ENCODE peak calls at places on chromosomes 2 and 18, in seven cellular contexts. D is cardiac muscle cell, Y is pancreas, C is body of pancreas, U is thoracic aorta, K is adrenal gland, J is BJ. P is an unnamed sample.

GRCh38 chr18:26091047-26091630 is 726 bp upstream of the SS18 start:
- DNase-seq in U (peak; percentile 12), Y (peak; percentile 42), J (no peak), D (no peak), K (peak; percentile 77), C (peak; percentile 49), P (no peak)

GRCh38 chr2:201500534-201500933 is 49.0 kb downstream of the STRADB start:
- DNase-seq in K (no peak), U (no peak), Y (no peak), J (no peak), D (peak; percentile 31), C (no peak), P (no peak)

GRCh38 chr2:55880416-55881143 is 43.0 kb downstream of the EFEMP1 start:
- DNase-seq in Y (no peak), K (no peak), D (peak; percentile 82), C (no peak), U (no peak), J (no peak), P (no peak)

GRCh38 chr18:26863122-26863879 is 2.2 kb downstream of the AQP4 start:
- DNase-seq in Y (peak; percentile 57), C (peak; percentile 76), U (no peak), K (peak; percentile 58), J (no peak), D (peak; percentile 3), P (peak; percentile 40)

GRCh38 chr2:47043142-47043890 is 111.8 kb downstream of the STPG4 start:
- DNase-seq in J (peak; percentile 66), U (no peak), K (peak; percentile 93), D (peak; percentile 92), Y (peak; percentile 52), C (peak; percentile 69), P (peak; percentile 92)

GRCh38 chr2:179655627-179656026 is 205.8 kb downstream of the ZNF385B start:
- DNase-seq in K (no peak), D (no peak), J (peak; percentile 34), Y (no peak), C (no peak), U (no peak), P (no peak)

GRCh38 chr2:176096986-176097819 is 2.4 kb upstream of the HOXD12 start:
- DNase-seq in C (peak; percentile 72), Y (peak; percentile 52), U (no peak), K (peak; percentile 65), D (peak; percentile 65), J (no peak), P (peak; percentile 73)

GRCh38 chr18:5895886-5896740 is 791 bp upstream of the TMEM200C start:
- DNase-seq in J (no peak), K (peak; percentile 80), Y (no peak), D (no peak), C (peak; percentile 20), U (no peak), P (no peak)

GRCh38 chr2:98761267-98761781 is 30.4 kb upstream of the MGAT4A start:
- DNase-seq in U (no peak), C (no peak), K (no peak), D (no peak), Y (no peak), J (no peak), P (no peak)

GRCh38 chr2:148794558-148794957 is 80.5 kb upstream of the KIF5C start:
- DNase-seq in U (no peak), C (no peak), J (peak; percentile 43), D (peak; percentile 14), Y (no peak), K (no peak), P (no peak)

GRCh38 chr2:168369087-168369486 is 87.0 kb upstream of the CERS6 start:
- DNase-seq in J (no peak), U (no peak), Y (no peak), C (no peak), D (no peak), K (no peak), P (no peak)

GRCh38 chr2:62536873-62537547 is 31.0 kb upstream of the TMEM17 start:
- DNase-seq in C (no peak), J (no peak), Y (no peak), K (no peak), D (no peak), U (no peak), P (no peak)

GRCh38 chr2:178891265-178891958 is 84.2 kb upstream of the TTN start:
- DNase-seq in D (peak; percentile 76), C (peak; percentile 77), K (peak; percentile 68), J (no peak), U (peak; percentile 49), Y (peak; percentile 55), P (peak; percentile 37)

GRCh38 chr18:2589345-2590060 is 18.1 kb downstream of the NDC80 start:
- DNase-seq in C (no peak), K (no peak), Y (no peak), J (no peak), U (no peak), D (peak; percentile 57), P (no peak)

GRCh38 chr2:101975171-101975870 is 16.4 kb upstream of the IL1R2 start:
- DNase-seq in D (no peak), C (no peak), Y (no peak), J (no peak), K (no peak), U (no peak), P (no peak)

GRCh38 chr2:177430425-177430824 is 37.9 kb downstream of the AGPS start:
- DNase-seq in Y (no peak), U (no peak), J (no peak), D (peak; percentile 43), K (no peak), C (no peak), P (no peak)

GRCh38 chr18:73980289-73980979 is 167.2 kb downstream of the FBXO15 start:
- DNase-seq in J (no peak), Y (no peak), D (peak; percentile 13), U (no peak), C (no peak), K (no peak), P (peak; percentile 19)

GRCh38 chr18:36993068-36993467 is 164.1 kb downstream of the KIAA1328 start:
- DNase-seq in C (no peak), D (peak; percentile 42), K (no peak), Y (no peak), U (no peak), J (peak; percentile 16), P (no peak)

GRCh38 chr2:234462218-234462992 is 34.5 kb downstream of the ARL4C start:
- DNase-seq in U (no peak), K (no peak), J (no peak), C (no peak), D (no peak), Y (no peak), P (no peak)

GRCh38 chr2:107811982-107812381 is 14.7 kb upstream of the RGPD4 start:
- DNase-seq in K (no peak), U (no peak), J (no peak), C (no peak), D (no peak), Y (no peak), P (no peak)

GRCh38 chr2:226115102-226115831 is 684.4 kb downstream of the IRS1 start:
- DNase-seq in K (no peak), C (no peak), J (peak; percentile 86), D (peak; percentile 89), U (no peak), Y (no peak), P (no peak)

GRCh38 chr2:235949567-235950472 is 218.4 kb downstream of the GBX2 start:
- DNase-seq in U (no peak), Y (no peak), K (no peak), D (no peak), J (no peak), C (no peak), P (no peak)

GRCh38 chr2:69817739-69818494 is 11.5 kb upstream of the GMCL1 start:
- DNase-seq in Y (no peak), U (no peak), J (no peak), K (no peak), D (peak; percentile 52), C (no peak), P (no peak)
- TF ChIP-seq CTCF in Y (no peak), U (no peak), J (no peak), K (no peak), D (no peak), C (no peak), P (no peak)

GRCh38 chr2:33135645-33136044 is 188.9 kb downstream of the LTBP1 start:
- DNase-seq in D (peak; percentile 43), J (no peak), Y (no peak), U (no peak), C (no peak), K (no peak), P (no peak)
- H3K4me3 ChIP-seq in D (no peak overlapping the region), J (peak overlapping the region; percentile 47), Y (no peak overlapping the region), U (peak overlapping the region; percentile 78), C (no peak overlapping the region), K (peak overlapping the region; percentile 41), P (no peak overlapping the region)

GRCh38 chr2:120223034-120223912 is at the start of gene TMEM185B:
- DNase-seq in J (no peak), C (peak; percentile 90), K (peak; percentile 91), D (peak; percentile 88), Y (peak; percentile 89), U (peak; percentile 54), P (peak; percentile 82)

GRCh38 chr2:120224256-120224655 is 1.1 kb upstream of the TMEM185B start:
- DNase-seq in J (no peak), U (no peak), Y (no peak), D (no peak), C (no peak), K (no peak), P (no peak)

GRCh38 chr2:120226296-120226695 is 3.1 kb upstream of the TMEM185B start:
- DNase-seq in K (no peak), Y (no peak), J (no peak), U (no peak), D (no peak), C (no peak), P (no peak)

GRCh38 chr2:120225549-120226065 is 2.4 kb upstream of the TMEM185B start:
- DNase-seq in D (no peak), U (no peak), J (no peak), Y (no peak), C (no peak), K (no peak), P (no peak)

GRCh38 chr2:120224735-120225548 is 1.7 kb upstream of the TMEM185B start:
- DNase-seq in D (no peak), U (no peak), J (no peak), Y (no peak), K (no peak), C (no peak), P (no peak)
- H3K27me3 ChIP-seq in D (peaks cover 5% of the 10 kb centered on the region), U (no peaks in the 10 kb centered on the region), J (no peaks in the 10 kb centered on the region), Y (no peaks in the 10 kb centered on the region), K (no peaks in the 10 kb centered on the region), C (no peaks in the 10 kb centered on the region), P (no peaks in the 10 kb centered on the region)

GRCh38 chr2:10717630-10718029 is 3.8 kb upstream of the ATP6V1C2 start:
- DNase-seq in Y (no peak), D (peak; percentile 65), U (peak; percentile 15), C (no peak), J (peak; percentile 35), K (peak; percentile 37), P (no peak)

GRCh38 chr2:10720983-10721343 is 467 bp upstream of the ATP6V1C2 start:
- DNase-seq in J (no peak), K (no peak), C (no peak), U (no peak), Y (no peak), D (no peak), P (no peak)

GRCh38 chr2:10720306-10720705 is 1.1 kb upstream of the ATP6V1C2 start:
- DNase-seq in D (no peak), Y (no peak), K (no peak), J (no peak), C (no peak), U (no peak), P (no peak)

GRCh38 chr2:10722252-10722825 is 909 bp downstream of the ATP6V1C2 start:
- DNase-seq in J (no peak), D (no peak), C (no peak), U (no peak), Y (no peak), K (no peak), P (no peak)

GRCh38 chr2:10721344-10722251 is at the start of gene ATP6V1C2:
- DNase-seq in D (no peak), U (no peak), C (peak; percentile 54), Y (peak; percentile 51), J (no peak), K (peak; percentile 45), P (peak; percentile 61)
- TF ChIP-seq CTCF in D (no peak), U (no peak), C (no peak), Y (no peak), J (no peak), K (no peak), P (no peak)

P was measured in BE2C.